ENCODE peak calls at places on chromosomes 3 and 15, in eight cellular contexts. P, O, L, U, K, W, B and Y are unnamed samples.

GRCh38 chr3:122635789-122636188 is 44.9 kb upstream of the PARP14 start:
- DNase-seq in P (no peak), O (peak; percentile 78), L (peak; percentile 61), U (no peak), K (no peak), W (no peak), B (peak; percentile 21), Y (no peak)

GRCh38 chr3:127424766-127425504 is 137.1 kb upstream of the PRR20G start:
- DNase-seq in P (no peak), O (no peak), L (no peak), U (no peak), K (no peak), W (no peak), B (no peak), Y (no peak)

GRCh38 chr3:36698314-36698713 is 66.0 kb downstream of the DCLK3 start:
- DNase-seq in P (no peak), O (no peak), L (no peak), U (no peak), K (no peak), W (no peak), B (no peak), Y (no peak)

GRCh38 chr15:36136054-36136453 is 443.4 kb upstream of the CDIN1 start:
- DNase-seq in P (no peak), O (no peak), L (no peak), U (no peak), K (no peak), W (no peak), B (no peak), Y (no peak)

GRCh38 chr15:77739591-77740378 is 107.1 kb upstream of the LINGO1 start:
- DNase-seq in P (no peak), O (no peak), L (no peak), U (no peak), K (no peak), W (no peak), B (no peak), Y (no peak)

GRCh38 chr3:134350266-134350665 is 24.0 kb downstream of the AMOTL2 start:
- DNase-seq in P (no peak), O (no peak), L (no peak), U (no peak), K (no peak), W (no peak), B (no peak), Y (no peak)

GRCh38 chr3:55157736-55158135 is 229.9 kb upstream of the LRTM1 start:
- DNase-seq in P (no peak), O (no peak), L (peak; percentile 60), U (no peak), K (no peak), W (no peak), B (no peak), Y (no peak)

GRCh38 chr3:14093831-14094230 is 30.8 kb downstream of the CHCHD4 start:
- DNase-seq in P (peak; percentile 6), O (no peak), L (no peak), U (no peak), K (no peak), W (no peak), B (no peak), Y (no peak)

GRCh38 chr3:126954141-126954845 is 28.6 kb upstream of the PLXNA1 start:
- DNase-seq in P (no peak), O (no peak), L (no peak), U (no peak), K (no peak), W (no peak), B (no peak), Y (no peak)

GRCh38 chr3:3800076-3800448 is 831 bp downstream of the LRRN1 start:
- DNase-seq in P (peak; percentile 65), O (no peak), L (no peak), U (no peak), K (peak; percentile 53), W (no peak), B (no peak), Y (no peak)

GRCh38 chr3:3800685-3801509 is 1.7 kb downstream of the LRRN1 start:
- DNase-seq in P (peak; percentile 45), O (no peak), L (no peak), U (no peak), K (peak; percentile 58), W (no peak), B (no peak), Y (no peak)

GRCh38 chr3:3799173-3800075 is at the start of gene LRRN1:
- DNase-seq in P (peak; percentile 93), O (no peak), L (no peak), U (no peak), K (peak; percentile 72), W (peak; percentile 14), B (no peak), Y (no peak)

GRCh38 chr3:3801510-3801841 is 2.2 kb downstream of the LRRN1 start:
- DNase-seq in P (no peak), O (no peak), L (no peak), U (no peak), K (no peak), W (no peak), B (no peak), Y (no peak)

GRCh38 chr3:3798641-3799113 is 554 bp upstream of the LRRN1 start:
- DNase-seq in P (peak; percentile 49), O (no peak), L (no peak), U (no peak), K (peak; percentile 49), W (no peak), B (no peak), Y (no peak)
- H3K4me3 ChIP-seq in P (peak overlapping the region; percentile 96), O (peak overlapping the region; percentile 15), L (no peak overlapping the region), U (peak overlapping the region; percentile 10), K (peak overlapping the region; percentile 75), W (peak overlapping the region; percentile 51), B (no peak overlapping the region), Y (peak overlapping the region; percentile 59)

GRCh38 chr3:194575484-194576210 is 57.6 kb downstream of the TMEM44 start:
- DNase-seq in P (no peak), O (peak; percentile 61), L (peak; percentile 96), U (no peak), K (no peak), W (no peak), B (peak; percentile 99), Y (no peak)

GRCh38 chr3:194572131-194572789 is 61.0 kb downstream of the TMEM44 start:
- DNase-seq in P (peak; percentile 91), O (peak; percentile 95), L (peak; percentile 99), U (peak; percentile 51), K (no peak), W (peak; percentile 81), B (peak; percentile 99), Y (peak; percentile 94)

GRCh38 chr3:194573680-194574437 is 59.4 kb downstream of the TMEM44 start:
- DNase-seq in P (peak; percentile 68), O (peak; percentile 67), L (peak; percentile 72), U (no peak), K (no peak), W (peak; percentile 53), B (peak; percentile 78), Y (no peak)

GRCh38 chr3:194572944-194573491 is 60.2 kb downstream of the TMEM44 start:
- DNase-seq in P (no peak), O (no peak), L (peak; percentile 93), U (no peak), K (no peak), W (no peak), B (peak; percentile 69), Y (no peak)

GRCh38 chr3:194574639-194575483 is 58.4 kb downstream of the TMEM44 start:
- DNase-seq in P (no peak), O (peak; percentile 91), L (peak; percentile 83), U (peak; percentile 41), K (no peak), W (no peak), B (peak; percentile 82), Y (no peak)
- TF ChIP-seq CTCF in P (no peak), O (peak; percentile 52), L (peak; percentile 59), U (no peak), K (no peak), W (no peak), B (peak; percentile 45), Y (no peak)

DNA sequence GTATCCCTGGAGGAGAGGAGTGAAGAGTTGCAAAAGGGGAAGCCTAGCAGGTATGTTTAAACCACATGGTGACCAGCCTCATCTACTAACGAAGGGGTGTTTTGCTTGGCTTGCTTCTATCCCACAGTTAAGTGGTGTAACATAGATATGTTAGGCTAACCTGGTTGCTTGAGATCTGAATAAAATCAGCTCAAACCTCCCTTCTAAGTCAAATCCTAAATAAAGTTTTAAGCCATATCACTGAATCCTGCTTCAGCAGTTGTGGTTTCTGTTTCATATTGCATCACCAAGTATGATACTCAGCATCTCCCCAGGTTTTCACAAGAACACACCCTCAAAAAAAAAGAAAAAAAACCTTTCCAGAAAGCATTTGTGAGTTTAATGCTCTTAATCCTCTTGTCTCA is 880.2 kb downstream of the ROBO1 start:
- DNase-seq in P (no peak), O (no peak), L (peak; percentile 68), U (no peak), K (no peak), W (no peak), B (peak; percentile 44), Y (no peak)
- H3K4me3 ChIP-seq in P (no peak overlapping the region), O (no peak overlapping the region), L (no peak overlapping the region), U (no peak overlapping the region), K (no peak overlapping the region), W (no peak overlapping the region), B (no peak overlapping the region), Y (no peak overlapping the region)

GRCh38 chr3:185824467-185825378 is at the start of gene IGF2BP2:
- DNase-seq in P (peak; percentile 95), O (peak; percentile 68), L (peak; percentile 81), U (peak; percentile 45), K (peak; percentile 54), W (peak; percentile 49), B (peak; percentile 87), Y (no peak)

GRCh38 chr3:185824051-185824466 is 783 bp downstream of the IGF2BP2 start:
- DNase-seq in P (no peak), O (no peak), L (peak; percentile 49), U (no peak), K (no peak), W (peak; percentile 21), B (no peak), Y (no peak)

GRCh38 chr3:185822957-185823279 is 1.9 kb downstream of the IGF2BP2 start:
- DNase-seq in P (no peak), O (no peak), L (no peak), U (no peak), K (no peak), W (no peak), B (no peak), Y (no peak)

GRCh38 chr3:185822221-185822956 is 2.5 kb downstream of the IGF2BP2 start:
- DNase-seq in P (no peak), O (no peak), L (peak; percentile 88), U (no peak), K (no peak), W (no peak), B (peak; percentile 76), Y (no peak)

GRCh38 chr3:185823280-185824044 is 1.4 kb downstream of the IGF2BP2 start:
- DNase-seq in P (peak; percentile 79), O (no peak), L (peak; percentile 60), U (peak; percentile 20), K (no peak), W (peak; percentile 36), B (peak; percentile 47), Y (no peak)
- TF ChIP-seq CTCF in P (no peak), O (peak; percentile 37), L (peak; percentile 9), U (no peak), K (no peak), W (no peak), B (no peak), Y (no peak)